ENCODE peak calls at places on chromosome 11, in six cellular contexts. M is effector CD4-positive, alpha-beta T cell; J is WTC11; B is memory B cell; H is activated CD8-positive, alpha-beta memory T cell treated with anti-CD3 and anti-CD28 coated beads, Interleukin-2, amount 10 ng/mL, durations not matched to agents 7 days and 5 days; S is NCI-H460. Z is an unnamed sample.
A peak's percentile ranks its signal among the peaks of the same experiment; 100 is the strongest.

GRCh38 chr11:22193348-22194051 is 615 bp downstream of the ANO5 start:
- DNase-seq in S (no peak), H (no peak), M (no peak), B (no peak), J (peak; percentile 58), Z (no peak)

GRCh38 chr11:65573391-65574146 is 1.2 kb downstream of the FAM89B start:
- DNase-seq in H (peak; percentile 64), M (no peak), B (no peak), J (no peak), S (no peak), Z (no peak)

GRCh38 chr11:10348650-10349280 is 43.9 kb downstream of the ADM start:
- DNase-seq in H (no peak), B (no peak), S (no peak), J (no peak), M (no peak), Z (no peak)

GRCh38 chr11:2929880-2930704 is 872 bp upstream of the PHLDA2 start:
- DNase-seq in J (peak; percentile 58), H (peak; percentile 73), M (no peak), S (peak; percentile 33), B (no peak), Z (no peak)

GRCh38 chr11:117909611-117910382 is 19.4 kb downstream of the TMPRSS13 start:
- DNase-seq in S (no peak), H (no peak), B (no peak), M (no peak), J (no peak), Z (no peak)

GRCh38 chr11:64490562-64491216 is 100.3 kb upstream of the SLC22A12 start:
- DNase-seq in M (no peak), J (no peak), S (no peak), B (no peak), H (no peak), Z (no peak)

GRCh38 chr11:76653674-76654309 is 16.8 kb downstream of the LRRC32 start:
- DNase-seq in B (no peak), M (no peak), H (no peak), J (peak; percentile 4), S (no peak), Z (no peak)

GRCh38 chr11:8558436-8558835 is 35.6 kb downstream of the STK33 start:
- DNase-seq in J (no peak), B (no peak), M (no peak), H (no peak), S (no peak), Z (no peak)

GRCh38 chr11:47204633-47204989 is 10.2 kb upstream of the DDB2 start:
- DNase-seq in M (no peak), B (no peak), J (no peak), H (no peak), S (no peak), Z (no peak)

GRCh38 chr11:96014234-96014633 is 90.3 kb upstream of the MTMR2 start:
- DNase-seq in S (no peak), M (peak; percentile 44), H (peak; percentile 62), B (no peak), J (no peak), Z (peak; percentile 37)

GRCh38 chr11:65633390-65634139 is 4.3 kb upstream of the SIPA1 start:
- DNase-seq in S (no peak), J (no peak), H (no peak), B (no peak), M (no peak), Z (no peak)

GRCh38 chr11:94539420-94539819 is 4.3 kb upstream of the FUT4 start:
- DNase-seq in B (no peak), S (no peak), J (no peak), H (no peak), M (no peak), Z (no peak)

GRCh38 chr11:76670475-76671235 is at the start of gene LRRC32:
- DNase-seq in S (no peak), H (no peak), B (no peak), M (peak; percentile 14), J (peak; percentile 57), Z (no peak)

GRCh38 chr11:57778318-57779037 is 16.9 kb downstream of the CTNND1 start:
- DNase-seq in J (peak; percentile 80), B (no peak), S (peak; percentile 83), M (no peak), H (no peak), Z (no peak)

GRCh38 chr11:115645631-115646271 is 141.5 kb upstream of the CADM1 start:
- DNase-seq in H (no peak), M (no peak), S (no peak), B (no peak), J (peak; percentile 87), Z (no peak)

GRCh38 chr11:16883179-16883578 is 131.0 kb downstream of the PLEKHA7 start:
- DNase-seq in B (no peak), J (no peak), H (no peak), S (no peak), M (no peak), Z (no peak)

GRCh38 chr11:66043008-66043906 is 5.7 kb downstream of the GAL3ST3 start:
- DNase-seq in J (no peak), B (no peak), M (no peak), H (no peak), S (no peak), Z (peak; percentile 38)

GRCh38 chr11:119248750-119249670 is 42.9 kb downstream of the CBL start:
- DNase-seq in M (no peak), J (no peak), H (no peak), B (no peak), S (no peak), Z (no peak)